ENCODE peak calls at places on chromosomes 3 and 15, in seven cellular contexts. I, K, H, N, M, J and A are unnamed samples.

GRCh38 chr3:195030791-195031321 is 240.1 kb downstream of the XXYLT1 start:
- DNase-seq in M (no peak), J (peak), I (no peak), K (no peak), N (peak), H (peak), A (no peak)

GRCh38 chr3:142976621-142977398 is 13.3 kb upstream of the PAQR9 start:
- DNase-seq in K (peak), J (peak), H (peak), M (no peak), N (peak), I (no peak), A (peak)

GRCh38 chr3:10322355-10322715 is 1.4 kb upstream of the SEC13 start:
- DNase-seq in N (no peak), K (no peak), M (peak), H (peak), I (peak), J (no peak), A (peak)

GRCh38 chr15:52575072-52575471 is 6.2 kb upstream of the ARPP19 start:
- DNase-seq in H (no peak), K (no peak), J (no peak), M (no peak), I (no peak), N (no peak), A (no peak)

GRCh38 chr3:149969110-149969944 is 1.4 kb downstream of the PFN2 start:
- DNase-seq in M (peak), H (peak), J (peak), I (no peak), K (peak), N (peak), A (peak)

GRCh38 chr3:100103558-100104441 is 10.5 kb downstream of the FILIP1L start:
- DNase-seq in N (no peak), I (peak), J (no peak), K (peak), H (peak), M (no peak), A (no peak)

GRCh38 chr3:8632402-8633237 is 12.0 kb downstream of the SSUH2 start:
- DNase-seq in N (no peak), I (no peak), M (no peak), J (no peak), H (peak), K (no peak), A (no peak)

GRCh38 chr15:76199106-76200082 is 111.9 kb downstream of the ETFA start:
- DNase-seq in K (peak), M (no peak), J (no peak), N (no peak), H (no peak), I (no peak), A (no peak)

GRCh38 chr3:58308728-58309127 is 2.4 kb downstream of the HTD2 start:
- DNase-seq in K (peak), M (no peak), J (no peak), H (no peak), I (no peak), N (peak), A (no peak)
- TF ChIP-seq EZH2phosphoT487 in K (no peak), M (no peak), J (no peak), H (no peak), I (no peak), N (no peak), A (no peak)

GRCh38 chr15:45279024-45279697 is 27.1 kb downstream of the SLC28A2 start:
- DNase-seq in M (peak), I (peak), H (peak), J (peak), K (peak), N (peak), A (peak)

GRCh38 chr15:45274636-45275035 is 22.6 kb downstream of the SLC28A2 start:
- DNase-seq in K (no peak), H (no peak), J (no peak), I (no peak), N (no peak), M (no peak), A (no peak)

GRCh38 chr15:45276851-45277250 is 24.8 kb downstream of the SLC28A2 start:
- DNase-seq in J (peak), H (peak), N (peak), K (peak), I (peak), M (peak), A (peak)
- TF ChIP-seq EZH2phosphoT487 in J (no peak), H (no peak), N (no peak), K (no peak), I (no peak), M (no peak), A (no peak)

GRCh38 chr3:139455855-139456254 is 20.5 kb downstream of the RBP2 start:
- DNase-seq in N (no peak), M (peak), K (peak), H (peak), J (peak), I (no peak), A (peak)
- TF ChIP-seq EZH2phosphoT487 in N (no peak), M (no peak), K (no peak), H (no peak), J (no peak), I (no peak), A (no peak)

DNA sequence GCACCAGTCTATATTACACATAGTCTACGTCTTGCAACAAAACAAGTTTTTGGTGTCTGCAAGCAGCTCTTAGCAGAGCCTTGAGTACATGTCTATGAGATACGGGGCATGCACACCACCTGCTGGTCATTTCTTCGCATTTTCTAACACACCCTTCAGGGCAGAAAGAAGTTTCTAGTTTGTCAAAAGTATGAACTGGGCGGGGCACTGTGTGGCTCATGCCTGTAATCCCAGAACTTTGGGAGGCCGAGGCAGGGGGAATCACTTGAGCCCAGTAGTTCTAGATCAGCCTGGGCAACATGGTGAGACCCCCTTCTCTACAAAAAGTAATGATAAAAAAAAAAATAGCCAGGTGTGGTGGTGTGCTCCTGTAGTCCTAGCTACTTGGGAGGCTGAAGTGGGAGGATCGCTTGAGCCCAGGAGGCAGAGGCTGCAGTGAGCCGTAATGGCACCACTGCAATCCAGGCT is 64.2 kb upstream of the ARL8B start:
- DNase-seq in M (peak), J (peak), I (peak), N (peak), H (peak), K (peak), A (peak)
- TF ChIP-seq EZH2phosphoT487 in M (no peak), J (no peak), I (no peak), N (no peak), H (no peak), K (no peak), A (no peak)

GRCh38 chr3:50577348-50577747 is 8.0 kb downstream of the HEMK1 start:
- DNase-seq in K (no peak), N (no peak), I (no peak), J (no peak), H (no peak), M (no peak), A (no peak)

GRCh38 chr3:50574280-50574831 is 5.0 kb downstream of the HEMK1 start:
- DNase-seq in H (no peak), K (no peak), J (no peak), M (no peak), N (no peak), I (no peak), A (no peak)

GRCh38 chr3:50573566-50574279 is 4.4 kb downstream of the HEMK1 start:
- DNase-seq in J (no peak), I (no peak), M (no peak), H (no peak), K (no peak), N (no peak), A (no peak)

GRCh38 chr3:50572801-50573371 is 3.6 kb downstream of the HEMK1 start:
- DNase-seq in M (no peak), H (no peak), N (no peak), J (no peak), K (no peak), I (no peak), A (no peak)

GRCh38 chr3:50575372-50575771 is 6.0 kb downstream of the HEMK1 start:
- DNase-seq in K (peak), J (no peak), M (no peak), H (no peak), N (no peak), I (no peak), A (no peak)
- TF ChIP-seq EZH2phosphoT487 in K (no peak), J (no peak), M (no peak), H (no peak), N (no peak), I (no peak), A (no peak)

GRCh38 chr15:69807752-69808151 is 290.0 kb downstream of the TLE3 start:
- DNase-seq in M (no peak), H (peak), N (peak), K (peak), J (no peak), I (no peak), A (no peak)
- TF ChIP-seq EZH2phosphoT487 in M (no peak), H (no peak), N (no peak), K (no peak), J (no peak), I (no peak), A (no peak)

DNA sequence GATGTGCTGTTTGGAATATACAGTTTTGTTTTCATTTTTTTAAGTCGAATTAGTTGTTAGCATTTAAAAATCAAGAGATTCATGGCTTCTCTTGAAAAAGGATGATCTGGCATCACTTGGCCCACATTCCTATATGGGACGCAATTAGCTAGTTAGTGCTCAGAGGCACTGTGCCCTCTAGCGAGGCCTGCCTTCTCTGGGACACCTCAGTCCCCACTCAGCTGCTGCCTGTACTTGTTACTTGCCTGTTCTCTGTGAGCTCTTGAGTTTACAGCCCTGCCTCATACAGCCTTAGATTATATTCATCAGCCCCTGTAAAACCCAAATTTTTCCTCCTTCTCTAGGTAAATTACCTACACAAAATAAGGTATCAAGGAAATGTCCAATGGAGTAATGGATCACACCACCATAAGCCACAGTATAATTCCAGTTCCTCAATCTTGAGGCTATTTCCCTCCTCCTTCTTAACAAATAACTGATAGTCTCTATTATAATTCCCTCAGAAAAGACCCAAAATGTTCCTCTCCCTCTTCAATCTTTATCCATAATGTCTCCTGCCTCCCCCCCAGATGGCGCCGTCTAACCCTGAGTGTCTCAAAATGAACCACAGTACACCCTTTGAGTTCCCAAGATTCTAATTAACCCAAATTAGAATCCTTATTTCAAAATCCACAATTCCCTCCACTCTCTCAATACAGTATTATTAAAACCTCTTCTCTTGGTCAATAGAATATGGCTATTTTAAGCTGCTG is 2.7 kb downstream of the ZMAT3 start:
- DNase-seq in M (peak), I (peak), N (no peak), K (peak), J (peak), H (peak), A (peak)
- TF ChIP-seq EZH2phosphoT487 in M (no peak), I (no peak), N (no peak), K (no peak), J (no peak), H (no peak), A (no peak)

DNA sequence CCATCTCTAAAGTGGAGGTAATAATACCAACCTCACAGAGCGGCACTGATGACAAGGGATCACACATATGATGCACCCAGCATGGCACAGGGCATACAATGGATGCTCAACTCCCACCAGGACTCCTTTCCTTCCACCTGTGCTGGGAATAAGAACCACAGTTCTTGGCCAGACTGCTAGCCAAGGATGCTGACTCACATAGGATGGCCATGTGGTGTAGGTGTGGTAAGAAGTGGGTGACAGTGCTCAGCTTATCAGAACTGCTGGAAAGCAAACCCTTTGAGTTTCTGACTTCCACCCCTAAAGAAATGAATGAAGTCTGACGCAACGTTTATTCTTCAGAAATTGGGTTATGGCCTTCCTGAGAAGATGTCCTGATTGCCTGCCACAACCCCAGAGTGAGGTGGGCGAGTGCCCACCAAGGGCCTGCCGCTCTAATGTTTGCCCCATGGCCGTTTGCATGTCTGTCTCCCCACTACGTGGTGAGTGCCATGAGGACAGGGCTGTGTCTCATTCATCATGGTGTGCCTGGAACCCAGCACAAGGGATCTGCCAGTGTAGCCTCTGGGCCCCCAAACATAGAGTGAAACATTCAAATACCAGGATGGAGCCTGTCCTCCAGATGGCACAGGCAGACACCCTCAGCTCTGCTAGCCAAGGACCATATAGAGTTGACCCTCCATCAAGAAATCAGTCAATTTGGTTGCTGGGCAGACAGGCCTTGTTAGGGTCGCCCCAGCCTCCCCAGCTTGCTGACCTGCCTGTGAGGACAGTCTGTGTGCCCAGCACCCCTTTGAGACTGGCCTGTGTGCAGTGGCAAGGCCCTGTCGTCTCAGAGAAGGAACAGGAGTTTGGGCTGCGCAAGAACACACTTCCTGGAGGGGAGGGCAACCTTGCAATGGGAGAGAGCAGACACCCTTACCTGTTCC is 57.6 kb upstream of the SLCO2A1 start:
- DNase-seq in K (peak), N (no peak), J (no peak), H (peak), M (no peak), I (no peak), A (no peak)
- TF ChIP-seq EZH2phosphoT487 in K (no peak), N (no peak), J (no peak), H (no peak), M (no peak), I (no peak), A (no peak)

GRCh38 chr15:78204351-78205309 is 29.7 kb downstream of the ACSBG1 start:
- DNase-seq in K (no peak), J (no peak), M (no peak), N (peak), I (no peak), H (no peak), A (no peak)

GRCh38 chr15:78197632-78198031 is 36.7 kb downstream of the ACSBG1 start:
- DNase-seq in M (no peak), I (no peak), J (no peak), N (no peak), H (no peak), K (no peak), A (no peak)

GRCh38 chr15:78203346-78204225 is 30.8 kb downstream of the ACSBG1 start:
- DNase-seq in H (no peak), J (no peak), K (no peak), I (no peak), M (no peak), N (peak), A (no peak)

GRCh38 chr15:78201281-78202190 is 32.8 kb downstream of the ACSBG1 start:
- DNase-seq in N (no peak), J (peak), H (no peak), K (no peak), I (no peak), M (no peak), A (no peak)

GRCh38 chr15:78200276-78200930 is 34.0 kb downstream of the ACSBG1 start:
- DNase-seq in N (peak), H (no peak), J (peak), M (no peak), K (no peak), I (no peak), A (no peak)
- TF ChIP-seq EZH2phosphoT487 in N (no peak), H (no peak), J (no peak), M (no peak), K (no peak), I (no peak), A (no peak)